ENCODE peak calls at places on chromosomes 7 and 10, in five cellular contexts. S, T, I, F and J are unnamed samples. For H3K9me3, the result is how much of the 10 kb centered on the place peaks cover.

GRCh38 chr10:117167346-117168134 is 29.5 kb upstream of the VAX1 start:
- DNase-seq in F (no peak), S (no peak), T (peak), I (no peak), J (no peak)

GRCh38 chr7:16431646-16432424 is 10.5 kb upstream of the CRPPA start:
- DNase-seq in F (peak), I (peak), T (peak), S (peak), J (peak)

GRCh38 chr10:102297132-102297531 is 51.8 kb downstream of the GBF1 start:
- DNase-seq in S (no peak), F (no peak), I (no peak), T (no peak), J (no peak)

GRCh38 chr10:96448021-96448457 is 65.7 kb downstream of the TLL2 start:
- DNase-seq in F (no peak), I (no peak), S (no peak), T (peak), J (no peak)

GRCh38 chr10:514137-514671 is 175.3 kb downstream of the DIP2C start:
- DNase-seq in I (no peak), T (no peak), S (no peak), F (no peak), J (no peak)

GRCh38 chr10:17233534-17233933 is 5.5 kb downstream of the VIM start:
- DNase-seq in T (no peak), F (no peak), S (no peak), I (no peak), J (peak)

GRCh38 chr7:156668130-156668741 is 27.7 kb downstream of the RNF32 start:
- DNase-seq in F (peak), I (no peak), T (no peak), S (no peak), J (peak)

GRCh38 chr7:16411391-16411790 is 9.9 kb downstream of the CRPPA start:
- DNase-seq in S (no peak), T (no peak), I (no peak), F (peak), J (peak)

GRCh38 chr10:88205842-88206446 is 342.5 kb downstream of the PTEN start:
- DNase-seq in I (no peak), T (no peak), F (no peak), S (no peak), J (no peak)

GRCh38 chr7:123679614-123680013 is 23.9 kb downstream of the LMOD2 start:
- DNase-seq in S (no peak), T (no peak), F (no peak), I (no peak), J (no peak)

GRCh38 chr10:71726673-71727428 is 7.3 kb upstream of the C10orf105 start:
- DNase-seq in T (no peak), I (no peak), F (no peak), S (no peak), J (no peak)

GRCh38 chr10:3059974-3060373 is 7.4 kb upstream of the PFKP start:
- DNase-seq in S (no peak), I (no peak), T (no peak), F (no peak), J (no peak)

GRCh38 chr10:6516877-6517276 is 63.2 kb downstream of the PRKCQ start:
- DNase-seq in F (no peak), I (no peak), S (no peak), T (no peak), J (no peak)

GRCh38 chr10:49571419-49571818 is 32.5 kb upstream of the ERCC6 start:
- DNase-seq in F (peak), T (no peak), S (no peak), I (no peak), J (peak)

GRCh38 chr10:91381562-91381923 is 28.6 kb upstream of the HECTD2 start:
- DNase-seq in F (no peak), T (peak), I (peak), S (no peak), J (peak)

GRCh38 chr10:17586741-17587720 is 30.1 kb downstream of the HACD1 start:
- DNase-seq in F (peak), T (no peak), S (no peak), I (no peak), J (peak)

GRCh38 chr10:132627736-132628512 is 90.3 kb downstream of the INPP5A start:
- DNase-seq in T (no peak), I (peak), S (no peak), F (no peak), J (peak)

GRCh38 chr10:87093461-87094372 is 926 bp downstream of the GLUD1 start:
- DNase-seq in S (no peak), F (peak), I (peak), T (peak), J (peak)

GRCh38 chr10:126092806-126093205 is 196.4 kb downstream of the FANK1 start:
- DNase-seq in S (no peak), I (no peak), F (peak), T (no peak), J (peak)

GRCh38 chr10:89213191-89213808 is 6.2 kb upstream of the CH25H start:
- DNase-seq in F (peak), T (peak), I (peak), S (no peak), J (peak)

GRCh38 chr10:121165276-121165675 is 314.1 kb downstream of the WDR11 start:
- DNase-seq in T (no peak), I (no peak), S (no peak), F (peak), J (no peak)

GRCh38 chr10:29012926-29013554 is 275.8 kb upstream of the LYZL1 start:
- DNase-seq in S (no peak), T (no peak), F (no peak), I (no peak), J (no peak)

GRCh38 chr7:68706291-68706690 is 892.0 kb upstream of the AUTS2 start:
- DNase-seq in I (no peak), F (no peak), S (no peak), T (no peak), J (peak)

GRCh38 chr7:133770863-133771492 is 356.2 kb upstream of the LRGUK start:
- DNase-seq in T (no peak), I (no peak), S (no peak), F (peak), J (peak)

GRCh38 chr7:30994206-30995100 is 30.7 kb downstream of the GHRHR start:
- DNase-seq in I (no peak), F (no peak), T (no peak), S (no peak), J (no peak)

GRCh38 chr10:8056891-8057331 is 2.4 kb downstream of the GATA3 start:
- DNase-seq in T (peak), F (no peak), I (no peak), S (no peak), J (no peak)

GRCh38 chr10:106925187-106925586 is 239.3 kb downstream of the SORCS1 start:
- DNase-seq in S (no peak), T (peak), F (no peak), I (no peak), J (no peak)

GRCh38 chr10:1011696-1012095 is 14.0 kb downstream of the IDI2 start:
- DNase-seq in S (no peak), I (no peak), T (no peak), F (no peak), J (no peak)

GRCh38 chr10:61289813-61290212 is 163.4 kb downstream of the TMEM26 start:
- DNase-seq in F (no peak), S (no peak), T (no peak), I (no peak), J (no peak)

GRCh38 chr10:112689327-112689726 is 242.3 kb downstream of the VTI1A start:
- DNase-seq in F (peak), T (peak), S (peak), I (peak), J (peak)

GRCh38 chr7:92968502-92968901 is 132.1 kb upstream of the CDK6 start:
- DNase-seq in T (no peak), S (no peak), I (no peak), F (peak), J (no peak)
- TF ChIP-seq EZH2phosphoT487 in T (no peak), S (no peak), I (no peak), F (no peak), J (no peak)

GRCh38 chr7:18531539-18531938 is 36.0 kb downstream of the HDAC9 start:
- DNase-seq in T (no peak), S (no peak), F (no peak), I (no peak), J (no peak)

GRCh38 chr7:18530224-18531179 is 35.0 kb downstream of the HDAC9 start:
- DNase-seq in I (no peak), S (no peak), T (no peak), F (no peak), J (no peak)

GRCh38 chr7:18526368-18526878 is 30.9 kb downstream of the HDAC9 start:
- DNase-seq in S (no peak), T (no peak), I (no peak), F (no peak), J (no peak)

GRCh38 chr7:18532813-18533212 is 37.3 kb downstream of the HDAC9 start:
- DNase-seq in T (no peak), S (no peak), I (no peak), F (no peak), J (no peak)

DNA sequence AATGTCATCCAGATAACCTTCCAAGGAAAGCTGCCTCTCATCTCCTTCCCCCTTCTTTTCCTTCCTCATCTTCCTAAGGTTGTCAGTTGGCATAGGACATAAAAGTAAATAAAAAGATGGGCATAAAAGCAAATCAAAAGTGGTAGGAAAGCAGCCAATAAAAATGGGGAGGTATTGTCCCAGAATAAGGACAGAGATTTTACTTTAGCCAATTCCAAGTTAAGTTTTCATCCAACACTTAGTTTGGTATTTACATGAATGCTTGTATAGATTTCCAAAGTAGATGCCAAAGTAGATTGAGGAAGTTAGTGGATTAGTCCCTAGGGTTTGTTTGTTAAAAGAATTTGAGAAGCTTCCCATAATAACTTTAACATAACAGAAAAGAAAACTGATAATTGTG is 33.7 kb downstream of the HDAC9 start:
- DNase-seq in F (no peak), I (no peak), S (no peak), T (no peak), J (no peak)
- H3K9ac ChIP-seq in F (no peak), I (no peak), S (no peak), T (no peak), J (no peak)

DNA sequence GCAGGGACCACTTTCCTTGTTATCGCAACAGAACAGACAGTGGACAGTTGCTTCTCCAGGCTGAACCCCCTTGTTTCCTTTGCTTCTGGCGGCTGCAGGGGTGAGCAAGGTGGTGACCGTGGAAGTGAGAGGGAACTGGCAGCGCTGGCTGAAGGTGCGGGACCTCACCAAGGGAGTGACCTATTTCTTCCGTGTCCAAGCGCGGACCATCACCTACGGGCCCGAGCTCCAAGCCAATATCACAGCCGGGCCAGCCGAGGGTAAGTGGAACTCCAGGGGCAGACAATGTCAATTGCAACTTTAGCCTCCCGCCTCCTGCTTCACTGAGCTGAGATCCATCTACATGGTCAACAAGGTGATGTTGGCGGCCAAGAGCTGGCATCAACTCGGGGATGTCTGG is 462.1 kb upstream of the FOXK1 start:
- DNase-seq in F (no peak), I (no peak), T (no peak), S (no peak), J (no peak)
- H3K9me3 ChIP-seq in F (under half), I (under half), T (under half), S (under half), J (under half)

DNA sequence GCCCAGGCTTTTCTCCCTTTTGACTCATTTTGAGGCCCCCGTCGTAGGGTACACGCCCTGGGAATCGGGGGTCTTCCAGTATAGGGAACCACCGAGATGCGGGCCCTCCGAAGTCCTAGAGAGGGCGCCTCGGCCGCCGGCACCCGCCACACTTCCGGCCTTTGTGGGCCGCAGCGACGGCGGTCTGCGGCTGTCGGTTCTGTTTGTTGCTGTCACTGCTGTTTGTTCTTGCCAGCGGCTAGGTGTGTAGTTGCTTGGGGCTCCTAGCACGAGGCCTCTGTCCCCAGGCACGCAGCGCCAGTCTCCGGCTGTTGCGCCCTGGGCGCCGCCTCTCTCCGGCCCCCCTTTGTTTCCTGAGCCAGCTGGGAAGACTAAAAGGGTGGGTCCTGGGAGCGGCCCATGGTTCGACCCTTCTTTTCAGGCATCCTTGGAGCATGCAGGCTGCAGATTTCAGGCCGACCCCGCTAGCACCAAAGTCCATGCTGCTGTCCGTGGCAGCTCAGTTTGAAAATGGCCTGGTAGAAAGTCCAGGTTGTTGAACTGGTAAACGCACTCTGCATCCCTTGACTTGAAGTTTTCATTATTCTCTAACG is 17.8 kb upstream of the ZKSCAN1 start:
- DNase-seq in T (peak), F (no peak), S (no peak), I (peak), J (peak)
- TF ChIP-seq EZH2phosphoT487 in T (no peak), F (no peak), S (no peak), I (no peak), J (no peak)

GRCh38 chr7:144710791-144711190 is 125.1 kb downstream of the TPK1 start:
- DNase-seq in T (no peak), I (no peak), F (no peak), S (no peak), J (no peak)

GRCh38 chr7:144713850-144714249 is 122.0 kb downstream of the TPK1 start:
- DNase-seq in F (no peak), I (no peak), T (no peak), S (no peak), J (no peak)

GRCh38 chr7:144709066-144709465 is 126.8 kb downstream of the TPK1 start:
- DNase-seq in S (no peak), F (no peak), I (no peak), T (no peak), J (no peak)
- H3K9ac ChIP-seq in S (no peak), F (no peak), I (no peak), T (no peak), J (no peak)